ENCODE peak calls at places on chromosomes 16 and 17, in six cellular contexts. W, J, C, D, G and F are unnamed samples.

GRCh38 chr17:76840443-76840767 is 27.8 kb upstream of the MGAT5B start:
- DNase-seq in G (no peak), W (no peak), C (no peak), J (no peak), D (no peak), F (no peak)

GRCh38 chr17:17539591-17539990 is 43.4 kb upstream of the RASD1 start:
- DNase-seq in C (no peak), J (no peak), G (no peak), W (no peak), D (no peak), F (no peak)

GRCh38 chr17:9009737-9010136 is 11.6 kb upstream of the NTN1 start:
- DNase-seq in G (no peak), C (no peak), W (no peak), J (no peak), D (no peak), F (no peak)

GRCh38 chr16:86952769-86953168 is 364.4 kb downstream of the C16orf95 start:
- DNase-seq in C (no peak), W (peak; percentile 46), D (no peak), J (no peak), G (no peak), F (no peak)

GRCh38 chr16:8859913-8860881 is 8.6 kb downstream of the CARHSP1 start:
- DNase-seq in C (no peak), G (peak; percentile 1), J (no peak), W (peak; percentile 47), D (peak; percentile 69), F (no peak)

GRCh38 chr17:2176484-2177175 is 121.7 kb downstream of the HIC1 start:
- DNase-seq in D (no peak), C (no peak), W (no peak), J (peak; percentile 50), G (no peak), F (no peak)

GRCh38 chr17:40344321-40345160 is 20.0 kb downstream of the GJD3 start:
- DNase-seq in C (no peak), J (no peak), W (peak; percentile 51), G (no peak), D (no peak), F (no peak)

GRCh38 chr17:44827863-44828262 is 2.2 kb downstream of the GJC1 start:
- DNase-seq in G (no peak), W (no peak), J (no peak), C (no peak), D (no peak), F (no peak)

GRCh38 chr17:65588194-65588808 is 26.9 kb upstream of the AXIN2 start:
- DNase-seq in J (peak; percentile 14), G (no peak), C (no peak), W (no peak), D (no peak), F (peak; percentile 58)

GRCh38 chr16:67399218-67399733 is 6.0 kb upstream of the TPPP3 start:
- DNase-seq in D (no peak), C (no peak), G (no peak), W (peak; percentile 48), J (no peak), F (peak; percentile 98)

GRCh38 chr17:3527896-3528603 is 29.6 kb downstream of the TRPV3 start:
- DNase-seq in G (no peak), C (peak; percentile 10), J (no peak), D (no peak), W (no peak), F (no peak)

GRCh38 chr17:32798938-32799337 is 78.0 kb downstream of the MYO1D start:
- DNase-seq in G (no peak), C (no peak), J (no peak), W (peak; percentile 29), D (no peak), F (no peak)

GRCh38 chr17:80446645-80447405 is 29.6 kb downstream of the NPTX1 start:
- DNase-seq in J (no peak), G (no peak), D (no peak), C (no peak), W (peak; percentile 78), F (no peak)

GRCh38 chr16:29311636-29312344 is 94.7 kb downstream of the NPIPB11 start:
- DNase-seq in D (no peak), C (no peak), J (no peak), G (no peak), W (no peak), F (no peak)

GRCh38 chr17:37488009-37488604 is 1.6 kb upstream of the DUSP14 start:
- DNase-seq in G (no peak), W (peak; percentile 96), J (no peak), C (no peak), D (no peak), F (peak; percentile 62)

GRCh38 chr16:14095883-14096551 is 24.9 kb downstream of the MRTFB start:
- DNase-seq in W (no peak), D (no peak), C (no peak), J (no peak), G (peak; percentile 46), F (no peak)

GRCh38 chr17:76641501-76641900 is 2.1 kb downstream of the ST6GALNAC1 start:
- DNase-seq in G (no peak), W (no peak), J (no peak), C (no peak), D (no peak), F (no peak)

GRCh38 chr17:44417553-44417952 is 28.1 kb upstream of the ITGA2B start:
- DNase-seq in J (no peak), G (no peak), C (no peak), D (no peak), W (peak; percentile 93), F (no peak)

GRCh38 chr16:17058471-17058870 is 412.3 kb downstream of the XYLT1 start:
- DNase-seq in J (no peak), W (no peak), G (no peak), D (no peak), C (no peak), F (no peak)

GRCh38 chr16:3857189-3858013 is 23.1 kb downstream of the CREBBP start:
- DNase-seq in J (no peak), C (no peak), W (peak; percentile 79), D (peak; percentile 65), G (no peak), F (no peak)
- H3K4me3 ChIP-seq in J (no peak overlapping the region), C (no peak overlapping the region), W (no peak overlapping the region), D (no peak overlapping the region), G (no peak overlapping the region), F (no peak overlapping the region)

DNA sequence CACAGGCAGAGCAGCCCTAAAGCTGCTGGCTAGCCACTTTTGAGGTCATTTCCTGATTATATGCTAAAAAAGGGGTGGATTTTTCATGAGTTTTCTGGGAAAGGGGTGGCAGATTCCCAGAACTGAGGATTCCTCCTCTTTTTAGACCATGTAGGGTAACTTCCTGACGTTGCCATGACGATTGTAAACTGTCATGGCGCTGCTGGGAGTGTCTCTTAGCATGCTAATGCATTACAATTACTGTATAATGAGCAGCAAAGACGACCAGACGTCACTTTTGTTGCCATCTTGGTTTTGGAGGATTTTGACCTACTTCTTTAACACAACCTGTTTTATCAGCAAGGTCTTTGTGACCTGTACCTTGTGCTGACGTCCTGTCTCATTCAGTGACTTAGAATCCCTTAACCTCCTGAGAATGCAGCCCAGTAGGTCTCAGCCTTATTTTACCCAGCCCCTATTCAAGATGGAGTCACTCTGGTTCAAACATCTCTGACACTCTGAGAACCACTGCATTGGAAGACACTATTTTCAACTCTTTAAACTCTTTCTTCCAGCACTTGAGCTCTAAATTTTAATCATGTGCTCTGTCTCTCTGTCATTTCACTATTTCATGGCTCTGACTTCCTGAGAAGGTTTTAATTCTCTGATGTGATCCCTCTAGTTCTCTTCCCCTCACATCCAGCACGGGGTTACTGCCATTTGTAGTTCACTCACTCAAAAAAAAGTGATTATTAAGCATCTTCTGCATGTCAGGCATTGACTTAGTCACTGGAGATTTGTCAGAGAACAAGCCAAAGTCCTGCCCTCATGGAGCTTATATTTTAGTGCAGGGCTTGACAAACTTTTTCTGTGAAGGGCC is 203.4 kb upstream of the CACNG3 start:
- DNase-seq in G (no peak), C (no peak), J (no peak), W (no peak), D (no peak), F (no peak)
- H3K27me3 ChIP-seq in G (no peaks in the 10 kb centered on the region), C (no peaks in the 10 kb centered on the region), J (peaks cover 18% of the 10 kb centered on the region), W (no peaks in the 10 kb centered on the region), D (peaks cover 7% of the 10 kb centered on the region), F (no peaks in the 10 kb centered on the region)

DNA sequence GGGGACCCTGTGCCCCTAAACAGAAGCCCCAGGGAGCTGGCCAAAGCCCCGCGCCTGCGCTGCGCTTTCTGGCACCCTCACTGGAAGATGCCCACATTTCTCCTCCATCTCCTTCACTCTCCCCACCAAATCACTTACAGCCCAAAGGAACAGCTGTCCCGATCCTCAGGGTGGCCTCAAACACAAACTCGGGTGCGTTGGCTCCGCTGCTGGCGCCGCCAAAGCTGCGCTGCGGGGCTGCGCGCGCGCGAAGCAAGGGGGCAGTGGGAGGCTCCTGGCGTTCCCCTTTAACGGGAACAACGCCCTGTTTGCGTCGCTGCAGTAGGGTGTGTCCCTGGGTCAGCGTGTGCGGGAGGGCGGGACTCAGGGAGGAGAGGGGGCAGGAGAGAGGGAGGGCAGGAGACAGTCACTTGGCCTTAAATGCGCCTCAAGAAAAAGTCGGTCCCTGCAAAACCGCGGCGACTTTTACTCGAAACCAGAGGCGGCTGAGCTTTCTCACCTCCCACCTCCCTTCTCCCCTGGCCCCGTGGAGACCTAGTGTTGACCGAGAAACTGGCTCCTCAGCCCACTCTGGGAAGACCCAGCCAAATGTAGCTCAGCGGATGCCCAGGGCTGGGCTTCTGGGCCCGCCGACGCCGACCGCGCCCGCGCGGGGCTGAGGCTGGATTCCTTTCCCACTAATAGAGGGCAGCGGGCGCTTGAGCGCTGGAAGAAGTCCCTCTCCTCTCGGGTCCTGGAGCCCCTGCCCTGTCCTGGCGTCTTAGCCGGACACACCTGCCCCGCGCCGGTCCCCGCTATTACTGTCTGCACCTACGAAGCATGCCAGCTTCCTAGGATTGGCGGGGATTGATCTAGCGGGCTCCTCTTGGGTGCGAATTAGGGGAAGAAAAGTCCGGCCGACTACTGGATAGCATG is 2.6 kb downstream of the PMP22 start:
- DNase-seq in D (peak; percentile 93), C (peak; percentile 82), G (peak; percentile 61), J (peak; percentile 92), W (peak; percentile 96), F (peak; percentile 86)
- H3K4me3 ChIP-seq in D (peak overlapping the region; percentile 74), C (peak overlapping the region; percentile 67), G (peak overlapping the region; percentile 56), J (peak overlapping the region; percentile 64), W (peak overlapping the region; percentile 94), F (peak overlapping the region; percentile 50)

GRCh38 chr17:49952209-49952911 is 16.6 kb upstream of the DLX4 start:
- DNase-seq in D (peak; percentile 84), G (peak; percentile 87), C (peak; percentile 46), J (peak; percentile 46), W (peak; percentile 79), F (peak; percentile 95)

GRCh38 chr17:49951362-49952080 is 17.5 kb upstream of the DLX4 start:
- DNase-seq in G (no peak), C (no peak), D (no peak), W (peak; percentile 65), J (no peak), F (peak; percentile 40)

GRCh38 chr17:49952912-49953497 is 16.0 kb upstream of the DLX4 start:
- DNase-seq in J (no peak), C (no peak), G (no peak), W (no peak), D (no peak), F (peak; percentile 49)

GRCh38 chr17:49946964-49947584 is 21.9 kb upstream of the DLX4 start:
- DNase-seq in J (no peak), W (no peak), D (no peak), G (no peak), C (no peak), F (peak; percentile 44)

GRCh38 chr17:49949634-49950033 is 19.4 kb upstream of the DLX4 start:
- DNase-seq in W (no peak), J (no peak), D (no peak), G (no peak), C (no peak), F (no peak)
- H3K27me3 ChIP-seq in W (peaks cover 3% of the 10 kb centered on the region), J (peaks cover 46% of the 10 kb centered on the region), D (peaks cover 78% of the 10 kb centered on the region), G (no peaks in the 10 kb centered on the region), C (no peaks in the 10 kb centered on the region), F (no peaks in the 10 kb centered on the region)